ENCODE peak calls at places on chromosomes 16 and 17, in five cellular contexts. J is sigmoid colon, F is HepG2, O is endothelial cell of umbilical vein, A is Panc1. T is an unnamed sample.

GRCh38 chr16:50881953-50882352 is 140.1 kb downstream of the CYLD start:
- DNase-seq in J (no peak), F (no peak), O (no peak), A (no peak), T (no peak)

GRCh38 chr17:79840204-79840988 is 1.2 kb upstream of the CBX4 start:
- DNase-seq in A (no peak), J (peak; percentile 92), O (peak; percentile 47), F (no peak), T (peak; percentile 72)

GRCh38 chr17:78082988-78083387 is 45.6 kb downstream of the TMC6 start:
- DNase-seq in F (no peak), A (no peak), J (no peak), O (no peak), T (no peak)

GRCh38 chr17:29019475-29020181 is 13.8 kb upstream of the SEZ6 start:
- DNase-seq in A (no peak), J (no peak), O (no peak), F (no peak), T (no peak)

GRCh38 chr17:27529230-27529796 is 73.1 kb downstream of the KSR1 start:
- DNase-seq in F (no peak), O (peak; percentile 33), A (no peak), J (peak; percentile 58), T (no peak)

GRCh38 chr16:3012828-3013420 is at the start of gene CLDN9:
- DNase-seq in J (no peak), F (no peak), O (no peak), A (no peak), T (no peak)

GRCh38 chr17:48139948-48140347 is 32.4 kb downstream of the SNX11 start:
- DNase-seq in F (no peak), A (no peak), O (peak; percentile 59), J (no peak), T (no peak)

GRCh38 chr17:1562178-1562643 is 381 bp downstream of the PITPNA start:
- DNase-seq in A (no peak), J (peak; percentile 76), O (peak; percentile 23), F (no peak), T (no peak)

GRCh38 chr17:28041844-28042656 is 427 bp upstream of the NLK start:
- DNase-seq in F (no peak), O (no peak), A (no peak), J (no peak), T (no peak)

GRCh38 chr16:1691276-1691675 is 13.2 kb downstream of the JPT2 start:
- DNase-seq in A (no peak), J (no peak), F (no peak), O (no peak), T (no peak)

GRCh38 chr17:69729937-69730336 is 315.4 kb downstream of the MAP2K6 start:
- DNase-seq in O (no peak), A (no peak), F (no peak), J (no peak), T (no peak)

GRCh38 chr16:89216315-89217137 is 977 bp upstream of the ZNF778 start:
- DNase-seq in J (peak; percentile 87), F (peak; percentile 82), A (peak; percentile 63), O (peak; percentile 85), T (peak; percentile 82)

GRCh38 chr16:53457670-53458069 is 23.4 kb downstream of the RBL2 start:
- DNase-seq in F (no peak), O (no peak), J (no peak), A (no peak), T (no peak)

GRCh38 chr16:82150569-82150968 is 19.5 kb downstream of the MPHOSPH6 start:
- DNase-seq in O (no peak), A (no peak), F (no peak), J (no peak), T (no peak)

GRCh38 chr16:72188512-72188911 is 16.6 kb upstream of the PMFBP1 start:
- DNase-seq in O (no peak), A (no peak), J (no peak), F (no peak), T (peak; percentile 69)

GRCh38 chr16:30893744-30894539 is at the start of gene BCL7C:
- DNase-seq in F (peak; percentile 90), O (peak; percentile 89), J (peak; percentile 95), A (no peak), T (peak; percentile 89)

GRCh38 chr17:30414486-30414885 is 35.8 kb downstream of the CPD start:
- DNase-seq in A (no peak), J (no peak), O (no peak), F (no peak), T (no peak)

GRCh38 chr17:76721463-76721862 is 4.9 kb downstream of the JMJD6 start:
- DNase-seq in F (no peak), O (no peak), J (no peak), A (no peak), T (no peak)

GRCh38 chr17:37299257-37299985 is 76.4 kb upstream of the C17orf78 start:
- DNase-seq in A (no peak), F (no peak), O (peak; percentile 66), J (no peak), T (peak; percentile 46)

GRCh38 chr16:4376820-4377572 is 5.3 kb downstream of the VASN start:
- DNase-seq in J (no peak), A (no peak), O (no peak), F (no peak), T (no peak)

GRCh38 chr17:65194670-65195334 is 57.6 kb downstream of the RGS9 start:
- DNase-seq in J (no peak), F (no peak), A (no peak), O (no peak), T (no peak)

GRCh38 chr17:18888766-18889290 is 30.9 kb downstream of the PRPSAP2 start:
- DNase-seq in J (no peak), O (peak; percentile 87), A (no peak), F (no peak), T (no peak)

GRCh38 chr17:34235389-34236028 is 19.6 kb upstream of the CCL2 start:
- DNase-seq in F (no peak), J (peak; percentile 87), A (no peak), O (peak; percentile 97), T (peak; percentile 27)

GRCh38 chr17:76640550-76641380 is 2.8 kb downstream of the ST6GALNAC1 start:
- DNase-seq in J (no peak), A (no peak), F (no peak), O (peak; percentile 50), T (no peak)

GRCh38 chr17:1649844-1650409 is at the start of gene RILP:
- DNase-seq in F (peak; percentile 89), O (peak; percentile 61), J (peak; percentile 91), A (no peak), T (peak; percentile 84)

GRCh38 chr16:53952215-53953208 is 248.6 kb downstream of the FTO start:
- DNase-seq in F (no peak), J (no peak), O (peak; percentile 5), A (no peak), T (no peak)

GRCh38 chr17:46167826-46168569 is 25.2 kb downstream of the KANSL1 start:
- DNase-seq in J (no peak), O (no peak), A (no peak), F (peak; percentile 65), T (no peak)

GRCh38 chr16:64051826-64052225 is 1070.0 kb downstream of the CDH11 start:
- DNase-seq in J (no peak), A (peak; percentile 4), F (peak; percentile 32), O (peak; percentile 19), T (no peak)

GRCh38 chr16:14140916-14141315 is 69.8 kb downstream of the MRTFB start:
- DNase-seq in A (no peak), F (no peak), J (no peak), O (no peak), T (no peak)

GRCh38 chr17:82065193-82065637 is 389 bp downstream of the DUS1L start:
- DNase-seq in J (no peak), O (peak; percentile 36), F (no peak), A (no peak), T (no peak)

GRCh38 chr17:82062984-82063368 is 2.6 kb downstream of the DUS1L start:
- DNase-seq in O (no peak), F (no peak), J (no peak), A (no peak), T (no peak)

GRCh38 chr17:82064433-82065192 is 991 bp downstream of the DUS1L start:
- DNase-seq in F (peak; percentile 38), J (no peak), A (no peak), O (no peak), T (no peak)

GRCh38 chr17:82063424-82064415 is 1.9 kb downstream of the DUS1L start:
- DNase-seq in J (no peak), O (no peak), A (no peak), F (no peak), T (no peak)

DNA sequence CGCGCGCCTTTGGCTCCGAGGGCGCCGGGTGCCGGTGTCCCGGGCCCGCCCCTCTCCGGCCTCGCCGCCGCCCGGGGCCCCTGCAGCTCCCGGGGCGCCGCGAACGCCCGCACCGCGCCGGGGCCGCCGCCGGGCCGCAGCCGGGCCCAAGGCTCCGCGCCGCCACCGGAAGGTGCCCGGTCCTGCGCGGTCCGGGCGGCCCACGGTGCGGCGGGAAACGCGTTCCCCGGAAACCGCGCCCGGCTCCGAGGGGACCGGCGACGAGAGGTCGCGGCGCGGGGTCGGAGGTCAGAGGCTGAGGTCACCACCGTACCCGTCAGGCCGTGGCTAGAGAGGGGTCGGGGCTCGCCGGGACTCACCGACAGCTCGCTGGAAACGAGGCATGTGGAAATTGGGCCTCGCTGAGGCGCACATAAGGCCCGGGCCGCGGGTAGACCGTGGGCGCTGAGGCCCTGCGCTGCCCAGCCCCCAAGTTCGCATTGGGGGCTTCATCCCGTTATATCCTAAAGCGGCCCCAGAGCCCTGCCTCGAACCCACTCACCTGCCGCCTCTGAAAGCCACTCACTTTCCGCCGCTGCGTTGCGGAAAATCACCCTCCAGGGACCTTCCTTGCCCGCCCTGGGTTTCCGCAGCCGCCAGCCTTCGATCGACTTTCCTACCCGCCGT is at the start of gene DUS1L:
- DNase-seq in A (no peak), O (peak; percentile 23), F (no peak), J (peak; percentile 80), T (no peak)
- TF ChIP-seq POLR2AphosphoS5 in A (peak; percentile 61), O (peak; percentile 38), F (no peak), J (peak; percentile 50), T (peak; percentile 64)

GRCh38 chr16:84537431-84538151 is 33.1 kb upstream of the MEAK7 start:
- DNase-seq in J (no peak), A (no peak), O (no peak), F (no peak), T (no peak)
- H3K27me3 ChIP-seq in J (no peaks in the 10 kb centered on the region), A (no peaks in the 10 kb centered on the region), O (no peaks in the 10 kb centered on the region), F (no peaks in the 10 kb centered on the region), T (no peaks in the 10 kb centered on the region)

DNA sequence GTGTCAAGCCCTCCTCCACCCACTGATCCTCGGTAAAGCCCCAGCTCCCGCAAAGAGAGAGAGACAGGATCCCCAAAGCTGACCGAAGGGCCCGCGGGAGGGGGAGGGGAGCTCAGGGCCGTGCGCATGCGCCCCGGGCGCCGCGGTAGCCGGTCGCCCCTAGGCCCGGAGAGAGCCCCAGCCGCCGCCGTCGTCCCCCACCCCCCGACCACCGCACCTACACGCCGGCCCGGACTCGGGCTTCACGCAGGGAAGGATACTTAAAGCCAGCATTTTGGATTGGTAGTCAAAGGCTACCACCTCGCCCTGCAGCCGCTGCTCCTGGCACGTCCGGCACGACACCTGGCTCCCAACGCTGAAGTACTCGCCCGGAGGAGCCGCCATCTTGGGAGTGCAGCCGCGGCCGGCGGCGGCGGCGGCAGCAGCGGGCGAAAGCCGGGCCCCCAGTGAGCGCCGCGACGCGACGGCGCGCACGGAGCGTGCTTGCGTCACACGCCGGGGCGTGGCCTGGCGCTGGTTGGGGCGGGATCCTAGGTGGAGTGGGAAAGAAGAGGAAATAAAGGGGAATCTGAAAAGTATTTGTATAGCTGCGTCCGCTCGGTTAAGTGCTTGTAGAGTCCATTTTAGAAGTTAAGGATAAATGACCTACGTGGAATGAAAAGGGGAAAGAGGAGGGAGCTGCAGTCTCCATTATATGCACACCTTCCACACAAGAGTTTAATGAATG is at the start of gene LSM12:
- DNase-seq in F (peak; percentile 90), J (peak; percentile 91), A (no peak), O (peak; percentile 94), T (peak; percentile 79)
- TF ChIP-seq POLR2AphosphoS5 in F (peak; percentile 80), J (peak; percentile 67), A (no peak), O (peak; percentile 67), T (peak; percentile 72)

GRCh38 chr17:39746145-39746461 is 8.4 kb downstream of the GRB7 start:
- DNase-seq in F (no peak), A (no peak), O (no peak), J (peak; percentile 50), T (no peak)
- H3K27me3 ChIP-seq in F (no peaks in the 10 kb centered on the region), A (no peaks in the 10 kb centered on the region), O (no peaks in the 10 kb centered on the region), J (peaks cover 28% of the 10 kb centered on the region), T (no peaks in the 10 kb centered on the region)